ENCODE peak calls at places on chromosomes 13 and 19, in nine cellular contexts. X is naive thymus-derived CD8-positive, alpha-beta T cell; U is H1; I is tibial nerve; A is activated T-cell treated with anti-CD3 and anti-CD28 coated beads, Interleukin-2, amount 50 U/mL, for 4 hours; Y is psoas muscle; H is activated CD8-positive, alpha-beta T cell treated with anti-CD3 and anti-CD28 coated beads, Interleukin-2, amount 10 ng/mL, durations not matched to agents 7 days and 5 days; R is germinal center; L is lung. G is an unnamed sample.

GRCh38 chr19:42028304-42029216 is 34.5 kb upstream of the ATP1A3 start:
- DNase-seq in X (no peak), U (peak), I (no peak), A (no peak), Y (peak), H (peak), R (peak), L (no peak), G (no peak)

GRCh38 chr13:51113186-51113881 is 2.3 kb upstream of the C13orf42 start:
- DNase-seq in X (no peak), U (no peak), I (no peak), A (no peak), Y (no peak), H (no peak), R (no peak), L (no peak), G (no peak)

GRCh38 chr19:32453736-32454135 is 48.2 kb downstream of the DPY19L3 start:
- DNase-seq in X (no peak), U (no peak), I (no peak), A (no peak), Y (no peak), H (no peak), R (no peak), L (no peak), G (no peak)

GRCh38 chr19:14394167-14394566 is 12.9 kb downstream of the ADGRE5 start:
- DNase-seq in X (no peak), U (no peak), I (no peak), A (no peak), Y (no peak), H (no peak), R (no peak), L (no peak), G (no peak)

GRCh38 chr13:51534075-51534817 is 50.0 kb upstream of the WDFY2 start:
- DNase-seq in X (peak), U (no peak), I (peak), A (no peak), Y (peak), H (peak), R (no peak), L (no peak), G (no peak)

GRCh38 chr19:4573682-4574081 is 14.2 kb upstream of the SEMA6B start:
- DNase-seq in X (no peak), U (no peak), I (no peak), A (no peak), Y (no peak), H (no peak), R (no peak), L (no peak), G (no peak)

GRCh38 chr13:112583592-112584277 is 4.2 kb downstream of the TUBGCP3 start:
- DNase-seq in X (no peak), U (no peak), I (peak), A (no peak), Y (no peak), H (no peak), R (peak), L (peak), G (peak)

GRCh38 chr19:23286477-23286876 is 36.3 kb upstream of the ZNF724 start:
- DNase-seq in X (no peak), U (no peak), I (no peak), A (no peak), Y (no peak), H (no peak), R (no peak), L (no peak), G (no peak)

GRCh38 chr13:39451860-39452301 is 151.1 kb downstream of the LHFPL6 start:
- DNase-seq in X (no peak), U (no peak), I (peak), A (no peak), Y (peak), H (no peak), R (peak), L (no peak), G (no peak)

GRCh38 chr13:105159794-105160193 is 1375.7 kb downstream of the EFNB2 start:
- DNase-seq in X (no peak), U (no peak), I (no peak), A (no peak), Y (no peak), H (no peak), R (no peak), L (no peak), G (no peak)

GRCh38 chr13:26616126-26616525 is 58.6 kb downstream of the WASF3 start:
- DNase-seq in X (no peak), U (no peak), I (no peak), A (no peak), Y (no peak), H (no peak), R (no peak), L (no peak), G (no peak)

GRCh38 chr13:114105351-114106225 is 26.8 kb downstream of the RASA3 start:
- DNase-seq in X (no peak), U (no peak), I (no peak), A (peak), Y (peak), H (no peak), R (no peak), L (no peak), G (no peak)

GRCh38 chr13:73984949-73985691 is 149.1 kb downstream of the KLF12 start:
- DNase-seq in X (peak), U (no peak), I (no peak), A (peak), Y (no peak), H (peak), R (no peak), L (peak), G (no peak)

GRCh38 chr13:27636624-27637288 is 15.1 kb downstream of the POLR1D start:
- DNase-seq in X (no peak), U (no peak), I (no peak), A (no peak), Y (no peak), H (no peak), R (no peak), L (no peak), G (no peak)

GRCh38 chr19:13082192-13083007 is 20.3 kb downstream of the LYL1 start:
- DNase-seq in X (no peak), U (no peak), I (peak), A (no peak), Y (no peak), H (no peak), R (no peak), L (no peak), G (no peak)

GRCh38 chr13:23175920-23176319 is 4.9 kb upstream of the SGCG start:
- DNase-seq in X (no peak), U (no peak), I (no peak), A (no peak), Y (no peak), H (no peak), R (no peak), L (no peak), G (no peak)

GRCh38 chr19:16566161-16566560 is 6.1 kb downstream of the SLC35E1 start:
- DNase-seq in X (peak), U (no peak), I (no peak), A (peak), Y (no peak), H (peak), R (no peak), L (no peak), G (no peak)

G was measured in GM13977.